ENCODE peak calls at places on chromosomes 6 and 20, in eight cellular contexts. S, A, M, X, C, T, V and Y are unnamed samples.

GRCh38 chr6:21595951-21596378 is 2.4 kb downstream of the SOX4 start:
- DNase-seq in S (no peak), A (no peak), M (no peak), X (no peak), C (no peak), T (peak), V (no peak), Y (no peak)

GRCh38 chr6:111105578-111105977 is 18.3 kb downstream of the SLC16A10 start:
- DNase-seq in S (no peak), A (peak), M (peak), X (peak), C (peak), T (no peak), V (no peak), Y (no peak)

GRCh38 chr20:62922451-62922921 is 3.8 kb downstream of the DIDO1 start:
- DNase-seq in S (no peak), A (no peak), M (no peak), X (no peak), C (no peak), T (no peak), V (no peak), Y (peak)

GRCh38 chr6:134176283-134176975 is 124.0 kb upstream of the SLC2A12 start:
- DNase-seq in S (no peak), A (peak), M (peak), X (no peak), C (no peak), T (no peak), V (peak), Y (no peak)

GRCh38 chr20:12970372-12970821 is 38.4 kb upstream of the SPTLC3 start:
- DNase-seq in S (peak), A (peak), M (no peak), X (peak), C (peak), T (no peak), V (no peak), Y (peak)

GRCh38 chr6:17278289-17279061 is 2.7 kb upstream of the RBM24 start:
- DNase-seq in S (peak), A (peak), M (no peak), X (peak), C (no peak), T (no peak), V (no peak), Y (no peak)

GRCh38 chr6:84052204-84052882 is 18.8 kb downstream of the MRAP2 start:
- DNase-seq in S (peak), A (peak), M (no peak), X (peak), C (no peak), T (no peak), V (peak), Y (no peak)

GRCh38 chr20:56710577-56711465 is 81.7 kb downstream of the TFAP2C start:
- DNase-seq in S (no peak), A (no peak), M (no peak), X (peak), C (peak), T (no peak), V (no peak), Y (no peak)

GRCh38 chr20:63819224-63819917 is 11.7 kb downstream of the ZBTB46 start:
- DNase-seq in S (no peak), A (peak), M (no peak), X (no peak), C (peak), T (no peak), V (no peak), Y (no peak)

GRCh38 chr6:56962451-56962850 is 7.5 kb downstream of the BEND6 start:
- DNase-seq in S (no peak), A (no peak), M (no peak), X (no peak), C (no peak), T (no peak), V (no peak), Y (no peak)

GRCh38 chr6:145044606-145045275 is 690.6 kb downstream of the EPM2A start:
- DNase-seq in S (peak), A (peak), M (no peak), X (peak), C (no peak), T (no peak), V (no peak), Y (no peak)

GRCh38 chr6:122484760-122485159 is 13.2 kb upstream of the SERINC1 start:
- DNase-seq in S (no peak), A (no peak), M (no peak), X (no peak), C (no peak), T (no peak), V (no peak), Y (peak)

GRCh38 chr6:69027861-69028260 is 392.8 kb downstream of the ADGRB3 start:
- DNase-seq in S (no peak), A (no peak), M (no peak), X (no peak), C (no peak), T (no peak), V (no peak), Y (no peak)

GRCh38 chr20:37917436-37917835 is 14.5 kb downstream of the VSTM2L start:
- DNase-seq in S (no peak), A (no peak), M (no peak), X (no peak), C (no peak), T (no peak), V (no peak), Y (no peak)

GRCh38 chr6:13926378-13926777 is 1.6 kb downstream of the RNF182 start:
- DNase-seq in S (no peak), A (no peak), M (no peak), X (no peak), C (no peak), T (no peak), V (no peak), Y (no peak)

GRCh38 chr6:137102851-137103492 is 58.2 kb upstream of the IL20RA start:
- DNase-seq in S (no peak), A (no peak), M (no peak), X (no peak), C (no peak), T (peak), V (no peak), Y (peak)

GRCh38 chr20:62969939-62970306 is 17.4 kb downstream of the SLC17A9 start:
- DNase-seq in S (no peak), A (no peak), M (no peak), X (no peak), C (no peak), T (no peak), V (no peak), Y (no peak)

GRCh38 chr6:153412519-153412918 is 281.4 kb upstream of the RGS17 start:
- DNase-seq in S (no peak), A (no peak), M (no peak), X (no peak), C (no peak), T (no peak), V (no peak), Y (no peak)

GRCh38 chr20:41136695-41137411 is 490 bp upstream of the PLCG1 start:
- DNase-seq in S (peak), A (peak), M (peak), X (peak), C (peak), T (peak), V (peak), Y (peak)

GRCh38 chr6:132300323-132300949 is 100.8 kb downstream of the MOXD1 start:
- DNase-seq in S (peak), A (peak), M (no peak), X (peak), C (peak), T (no peak), V (no peak), Y (peak)

GRCh38 chr6:153013438-153013837 is 10.9 kb upstream of the MTRF1L start:
- DNase-seq in S (no peak), A (no peak), M (no peak), X (no peak), C (no peak), T (no peak), V (no peak), Y (no peak)

GRCh38 chr20:6636209-6637159 is 131.0 kb upstream of the BMP2 start:
- DNase-seq in S (peak), A (peak), M (no peak), X (peak), C (peak), T (no peak), V (no peak), Y (peak)

GRCh38 chr20:24165336-24166126 is 177.0 kb upstream of the GGTLC1 start:
- DNase-seq in S (no peak), A (no peak), M (no peak), X (no peak), C (no peak), T (no peak), V (no peak), Y (no peak)

GRCh38 chr20:44018684-44019637 is 104.3 kb downstream of the TOX2 start:
- DNase-seq in S (no peak), A (no peak), M (no peak), X (no peak), C (no peak), T (no peak), V (no peak), Y (no peak)

GRCh38 chr20:44019638-44020335 is 105.1 kb downstream of the TOX2 start:
- DNase-seq in S (no peak), A (peak), M (no peak), X (no peak), C (no peak), T (no peak), V (no peak), Y (peak)

GRCh38 chr20:44016525-44016924 is 101.9 kb downstream of the TOX2 start:
- DNase-seq in S (no peak), A (no peak), M (no peak), X (no peak), C (no peak), T (no peak), V (no peak), Y (no peak)

GRCh38 chr20:44017211-44017610 is 102.6 kb downstream of the TOX2 start:
- DNase-seq in S (no peak), A (no peak), M (no peak), X (no peak), C (no peak), T (no peak), V (no peak), Y (no peak)

DNA sequence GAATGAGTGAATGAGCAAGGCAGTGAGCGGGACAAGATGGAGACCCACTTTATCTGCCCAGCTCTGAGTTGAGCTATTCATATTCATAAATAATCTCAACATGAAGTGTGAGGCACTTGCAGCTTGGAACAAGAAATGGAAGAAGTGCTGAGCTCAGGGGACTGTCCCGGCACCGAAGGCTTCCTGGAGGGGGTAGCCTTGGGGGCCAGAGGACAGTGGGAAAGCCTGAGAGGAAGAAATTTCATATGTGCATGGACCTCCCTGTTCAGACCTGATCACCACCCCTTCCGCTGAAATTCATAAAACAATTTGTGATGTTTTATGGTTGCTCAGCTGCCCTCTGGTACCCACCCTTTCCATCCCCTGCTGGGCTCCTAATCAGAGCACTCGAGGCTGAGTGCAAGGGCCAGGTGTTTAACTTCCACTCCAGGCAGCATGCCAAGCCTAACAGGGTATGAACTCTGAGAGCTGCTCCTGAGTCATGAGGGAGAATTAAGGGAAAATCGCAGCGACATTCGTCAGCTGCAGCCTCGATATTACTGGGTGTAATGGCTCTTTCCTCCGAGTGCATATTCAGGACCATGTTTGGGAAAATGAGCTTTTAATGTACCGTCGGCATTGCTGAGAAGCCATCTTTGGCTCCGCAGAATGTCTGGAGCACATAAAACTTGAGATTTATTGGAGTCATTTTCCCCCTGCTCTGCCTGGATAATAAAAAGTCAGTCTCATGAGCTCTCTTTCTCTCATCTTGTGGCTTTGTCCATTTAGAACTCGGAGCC is 103.4 kb downstream of the TOX2 start:
- DNase-seq in S (peak), A (peak), M (peak), X (peak), C (peak), T (no peak), V (peak), Y (no peak)
- H3K4me3 ChIP-seq in S (no peak), A (no peak), M (no peak), X (no peak), C (no peak), T (no peak), V (peak), Y (no peak)

GRCh38 chr6:158818580-158819212 is 472 bp downstream of the EZR start:
- DNase-seq in S (no peak), A (peak), M (peak), X (peak), C (peak), T (peak), V (no peak), Y (peak)

GRCh38 chr6:158817298-158818007 is 1.7 kb downstream of the EZR start:
- DNase-seq in S (no peak), A (no peak), M (peak), X (no peak), C (no peak), T (no peak), V (no peak), Y (peak)

GRCh38 chr6:158819213-158819976 is at the start of gene EZR:
- DNase-seq in S (no peak), A (peak), M (peak), X (peak), C (peak), T (peak), V (no peak), Y (peak)

GRCh38 chr6:158816329-158816728 is 2.8 kb downstream of the EZR start:
- DNase-seq in S (no peak), A (no peak), M (no peak), X (no peak), C (no peak), T (no peak), V (no peak), Y (peak)

GRCh38 chr6:158818008-158818579 is 1.1 kb downstream of the EZR start:
- DNase-seq in S (no peak), A (peak), M (peak), X (peak), C (peak), T (peak), V (peak), Y (peak)
- TF ChIP-seq CTCF in S (no peak), A (no peak), M (no peak), X (no peak), C (no peak), T (no peak), V (no peak), Y (no peak)

GRCh38 chr20:50634191-50634590 is 57.2 kb downstream of the RIPOR3 start:
- DNase-seq in S (no peak), A (no peak), M (no peak), X (no peak), C (no peak), T (no peak), V (no peak), Y (no peak)

GRCh38 chr20:50635676-50636600 is 55.4 kb downstream of the RIPOR3 start:
- DNase-seq in S (no peak), A (peak), M (peak), X (no peak), C (peak), T (peak), V (no peak), Y (peak)

GRCh38 chr20:50635014-50635557 is 56.3 kb downstream of the RIPOR3 start:
- DNase-seq in S (no peak), A (no peak), M (no peak), X (no peak), C (no peak), T (no peak), V (no peak), Y (no peak)

GRCh38 chr20:50633361-50633760 is 58.0 kb downstream of the RIPOR3 start:
- DNase-seq in S (no peak), A (no peak), M (no peak), X (no peak), C (no peak), T (no peak), V (no peak), Y (no peak)

DNA sequence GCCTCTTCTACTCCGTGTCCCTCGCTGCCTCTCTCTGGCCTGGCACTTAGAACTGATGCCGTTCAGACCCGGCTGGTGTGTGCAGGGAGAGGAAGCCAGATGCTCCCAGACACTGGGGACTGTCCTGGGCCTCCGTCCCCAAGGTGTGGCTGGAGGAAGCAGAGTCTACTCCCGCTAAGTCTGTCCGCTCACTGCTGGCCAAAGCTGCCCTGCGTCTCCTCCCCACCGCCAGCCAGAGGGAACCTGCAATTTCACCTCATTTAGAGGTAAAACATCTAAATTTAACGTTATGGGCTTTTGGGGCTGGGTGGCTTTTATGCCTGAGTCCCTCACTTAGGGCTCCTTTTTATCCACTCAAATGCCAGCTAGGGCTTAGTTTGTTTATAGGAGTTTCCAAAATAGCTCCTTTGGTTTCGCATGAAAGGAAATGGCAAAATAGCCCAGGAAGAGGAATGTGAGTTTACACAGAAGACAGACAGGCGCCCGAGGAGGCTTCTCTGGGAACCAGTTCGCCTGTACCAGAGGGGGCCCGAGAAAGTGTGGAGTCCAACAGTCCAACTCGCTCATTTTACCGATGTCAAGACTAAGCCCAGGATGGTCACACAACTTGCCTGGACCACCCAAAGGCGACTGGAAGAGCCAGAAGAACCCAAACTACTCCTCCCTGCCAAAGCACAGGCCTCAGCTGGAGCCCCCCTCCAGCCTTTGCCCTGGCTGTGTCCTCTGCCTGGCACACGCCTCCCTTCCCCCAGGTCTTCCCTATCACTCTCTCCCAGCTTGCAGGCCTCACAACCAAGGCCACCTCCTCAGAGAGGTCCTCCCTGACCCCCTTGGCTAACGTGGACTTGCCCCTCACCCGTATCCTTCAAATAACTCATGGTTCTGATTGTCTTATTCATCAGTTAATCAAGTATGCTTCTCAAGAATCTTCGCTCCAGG is 54.5 kb downstream of the RIPOR3 start:
- DNase-seq in S (no peak), A (no peak), M (no peak), X (no peak), C (no peak), T (no peak), V (no peak), Y (no peak)
- H3K4me3 ChIP-seq in S (no peak), A (no peak), M (no peak), X (no peak), C (no peak), T (no peak), V (no peak), Y (no peak)

GRCh38 chr6:148959008-148959407 is 212.2 kb downstream of the UST start:
- DNase-seq in S (no peak), A (peak), M (no peak), X (no peak), C (no peak), T (no peak), V (no peak), Y (no peak)
- TF ChIP-seq CTCF in S (no peak), A (no peak), M (no peak), X (no peak), C (no peak), T (no peak), V (no peak), Y (no peak)

DNA sequence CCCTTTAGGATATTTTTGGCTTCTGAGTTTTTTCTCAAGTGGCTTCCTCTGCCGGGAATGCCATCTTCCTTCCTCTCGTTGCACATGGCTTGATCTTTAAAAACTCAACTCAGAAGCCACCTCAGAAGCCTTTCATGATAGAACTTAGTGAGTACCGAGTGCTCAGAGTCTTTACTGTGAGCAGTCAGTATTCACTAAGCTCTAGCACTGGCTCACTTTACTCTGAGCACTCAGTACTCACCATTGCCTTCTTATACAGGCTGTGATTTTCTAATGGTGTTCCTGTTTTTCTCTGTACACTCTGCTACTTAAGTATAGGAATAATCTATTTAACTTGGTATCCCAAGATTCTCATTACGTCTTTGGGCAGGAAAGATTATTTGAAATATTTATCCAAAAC is 116.2 kb downstream of the PFDN4 start:
- DNase-seq in S (no peak), A (no peak), M (no peak), X (no peak), C (no peak), T (no peak), V (no peak), Y (no peak)
- H3K4me3 ChIP-seq in S (no peak), A (no peak), M (no peak), X (no peak), C (no peak), T (no peak), V (no peak), Y (no peak)

GRCh38 chr6:15389759-15390723 is 144.2 kb downstream of the JARID2 start:
- DNase-seq in S (no peak), A (peak), M (no peak), X (no peak), C (peak), T (peak), V (no peak), Y (peak)
- TF ChIP-seq CTCF in S (peak), A (peak), M (peak), X (peak), C (peak), T (peak), V (peak), Y (peak)